ENCODE peak calls at places on chromosomes 13 and 19, in nine cellular contexts. One of them, this sample, is unnamed.
A peak's percentile ranks its signal among the peaks of the same experiment; 100 is the strongest.

GRCh38 chr19:40908981-40909380 is 26.9 kb upstream of the CYP2A7 start:
- DNase-seq in left ventricle myocardium inferior: no peak
- DNase-seq in stomach: no peak
- DNase-seq in tibial nerve: no peak
- DNase-seq in BE2C: no peak
- DNase-seq in thoracic aorta: no peak
- DNase-seq in heart left ventricle: no peak
- DNase-seq in upper lobe of right lung: no peak
- DNase-seq in endothelial cell of umbilical vein: peak; percentile 49
- DNase-seq in this sample: no peak

GRCh38 chr19:30742981-30743380 is 370.8 kb downstream of the ZNF536 start:
- DNase-seq in left ventricle myocardium inferior: no peak
- DNase-seq in stomach: no peak
- DNase-seq in tibial nerve: no peak
- DNase-seq in BE2C: no peak
- DNase-seq in thoracic aorta: no peak
- DNase-seq in heart left ventricle: no peak
- DNase-seq in upper lobe of right lung: no peak
- DNase-seq in endothelial cell of umbilical vein: no peak
- DNase-seq in this sample: no peak

GRCh38 chr19:41804327-41804726 is 7.9 kb downstream of the CEACAM3 start:
- DNase-seq in left ventricle myocardium inferior: no peak
- DNase-seq in stomach: no peak
- DNase-seq in tibial nerve: no peak
- DNase-seq in BE2C: no peak
- DNase-seq in thoracic aorta: no peak
- DNase-seq in heart left ventricle: no peak
- DNase-seq in upper lobe of right lung: no peak
- DNase-seq in endothelial cell of umbilical vein: no peak
- DNase-seq in this sample: no peak

GRCh38 chr19:28940751-28941500 is 272.0 kb downstream of the UQCRFS1 start:
- DNase-seq in left ventricle myocardium inferior: no peak
- DNase-seq in stomach: no peak
- DNase-seq in tibial nerve: no peak
- DNase-seq in BE2C: no peak
- DNase-seq in thoracic aorta: no peak
- DNase-seq in heart left ventricle: no peak
- DNase-seq in upper lobe of right lung: no peak
- DNase-seq in endothelial cell of umbilical vein: no peak
- DNase-seq in this sample: no peak

GRCh38 chr19:48633148-48634035 is 3.8 kb downstream of the DBP start:
- DNase-seq in left ventricle myocardium inferior: no peak
- DNase-seq in stomach: no peak
- DNase-seq in tibial nerve: no peak
- DNase-seq in BE2C: no peak
- DNase-seq in thoracic aorta: no peak
- DNase-seq in heart left ventricle: no peak
- DNase-seq in upper lobe of right lung: no peak
- DNase-seq in endothelial cell of umbilical vein: no peak
- DNase-seq in this sample: no peak

GRCh38 chr13:47139519-47139918 is 242.7 kb upstream of the HTR2A start:
- DNase-seq in left ventricle myocardium inferior: no peak
- DNase-seq in stomach: no peak
- DNase-seq in tibial nerve: no peak
- DNase-seq in BE2C: no peak
- DNase-seq in thoracic aorta: no peak
- DNase-seq in heart left ventricle: no peak
- DNase-seq in upper lobe of right lung: no peak
- DNase-seq in endothelial cell of umbilical vein: no peak
- DNase-seq in this sample: no peak

GRCh38 chr19:45103200-45103624 is 10.2 kb downstream of the PPP1R37 start:
- DNase-seq in left ventricle myocardium inferior: peak; percentile 29
- DNase-seq in stomach: no peak
- DNase-seq in tibial nerve: no peak
- DNase-seq in BE2C: peak; percentile 64
- DNase-seq in thoracic aorta: no peak
- DNase-seq in heart left ventricle: no peak
- DNase-seq in upper lobe of right lung: no peak
- DNase-seq in endothelial cell of umbilical vein: no peak
- DNase-seq in this sample: peak; percentile 65

GRCh38 chr13:114279770-114280169 is 1.6 kb upstream of the UPF3A start:
- DNase-seq in left ventricle myocardium inferior: no peak
- DNase-seq in stomach: no peak
- DNase-seq in tibial nerve: no peak
- DNase-seq in BE2C: no peak
- DNase-seq in thoracic aorta: no peak
- DNase-seq in heart left ventricle: no peak
- DNase-seq in upper lobe of right lung: no peak
- DNase-seq in endothelial cell of umbilical vein: no peak
- DNase-seq in this sample: no peak

GRCh38 chr19:41350735-41351338 is 2.9 kb downstream of the TGFB1 start:
- DNase-seq in left ventricle myocardium inferior: no peak
- DNase-seq in stomach: no peak
- DNase-seq in tibial nerve: no peak
- DNase-seq in BE2C: no peak
- DNase-seq in thoracic aorta: no peak
- DNase-seq in heart left ventricle: peak; percentile 35
- DNase-seq in upper lobe of right lung: no peak
- DNase-seq in endothelial cell of umbilical vein: peak; percentile 37
- DNase-seq in this sample: no peak

GRCh38 chr19:6236310-6237291 is 43.2 kb downstream of the MLLT1 start:
- DNase-seq in left ventricle myocardium inferior: peak; percentile 29
- DNase-seq in stomach: peak; percentile 99
- DNase-seq in tibial nerve: no peak
- DNase-seq in BE2C: peak; percentile 20
- DNase-seq in thoracic aorta: no peak
- DNase-seq in heart left ventricle: no peak
- DNase-seq in upper lobe of right lung: peak; percentile 96
- DNase-seq in endothelial cell of umbilical vein: peak; percentile 42
- DNase-seq in this sample: peak; percentile 93

GRCh38 chr19:14761607-14762006 is 16.8 kb downstream of the ADGRE2 start:
- DNase-seq in left ventricle myocardium inferior: no peak
- DNase-seq in stomach: no peak
- DNase-seq in tibial nerve: no peak
- DNase-seq in BE2C: no peak
- DNase-seq in thoracic aorta: no peak
- DNase-seq in heart left ventricle: no peak
- DNase-seq in upper lobe of right lung: no peak
- DNase-seq in endothelial cell of umbilical vein: no peak
- DNase-seq in this sample: no peak

GRCh38 chr13:37934339-37935191 is 65.0 kb upstream of the TRPC4 start:
- DNase-seq in left ventricle myocardium inferior: peak; percentile 41
- DNase-seq in stomach: no peak
- DNase-seq in tibial nerve: no peak
- DNase-seq in BE2C: no peak
- DNase-seq in thoracic aorta: no peak
- DNase-seq in heart left ventricle: no peak
- DNase-seq in upper lobe of right lung: no peak
- DNase-seq in endothelial cell of umbilical vein: no peak
- DNase-seq in this sample: no peak

GRCh38 chr13:42497798-42498197 is 76.2 kb upstream of the TNFSF11 start:
- DNase-seq in left ventricle myocardium inferior: no peak
- DNase-seq in stomach: no peak
- DNase-seq in tibial nerve: no peak
- DNase-seq in BE2C: no peak
- DNase-seq in thoracic aorta: no peak
- DNase-seq in heart left ventricle: no peak
- DNase-seq in upper lobe of right lung: no peak
- DNase-seq in endothelial cell of umbilical vein: peak; percentile 82
- DNase-seq in this sample: no peak

GRCh38 chr19:29467824-29468401 is 57.9 kb upstream of the VSTM2B start:
- DNase-seq in left ventricle myocardium inferior: no peak
- DNase-seq in stomach: no peak
- DNase-seq in tibial nerve: no peak
- DNase-seq in BE2C: peak; percentile 28
- DNase-seq in thoracic aorta: no peak
- DNase-seq in heart left ventricle: no peak
- DNase-seq in upper lobe of right lung: no peak
- DNase-seq in endothelial cell of umbilical vein: no peak
- DNase-seq in this sample: no peak

GRCh38 chr13:43797869-43798268 is 11.1 kb upstream of the ENOX1 start:
- DNase-seq in left ventricle myocardium inferior: no peak
- DNase-seq in stomach: no peak
- DNase-seq in tibial nerve: no peak
- DNase-seq in BE2C: no peak
- DNase-seq in thoracic aorta: no peak
- DNase-seq in heart left ventricle: no peak
- DNase-seq in upper lobe of right lung: no peak
- DNase-seq in endothelial cell of umbilical vein: no peak
- DNase-seq in this sample: no peak

GRCh38 chr13:113123226-113124150 is 889 bp downstream of the F10 start:
- DNase-seq in left ventricle myocardium inferior: no peak
- DNase-seq in stomach: no peak
- DNase-seq in tibial nerve: no peak
- DNase-seq in BE2C: no peak
- DNase-seq in thoracic aorta: no peak
- DNase-seq in heart left ventricle: no peak
- DNase-seq in upper lobe of right lung: no peak
- DNase-seq in endothelial cell of umbilical vein: no peak
- DNase-seq in this sample: peak; percentile 41
- TF ChIP-seq CTCF in left ventricle myocardium inferior: peak; percentile 23
- TF ChIP-seq CTCF in stomach: no peak
- TF ChIP-seq CTCF in tibial nerve: no peak
- TF ChIP-seq CTCF in BE2C: peak; percentile 51
- TF ChIP-seq CTCF in thoracic aorta: no peak
- TF ChIP-seq CTCF in heart left ventricle: no peak
- TF ChIP-seq CTCF in upper lobe of right lung: no peak
- TF ChIP-seq CTCF in endothelial cell of umbilical vein: peak; percentile 28
- TF ChIP-seq CTCF in this sample: no peak

GRCh38 chr13:30652746-30653145 is 35.0 kb downstream of the USPL1 start:
- DNase-seq in left ventricle myocardium inferior: no peak
- DNase-seq in stomach: no peak
- DNase-seq in tibial nerve: no peak
- DNase-seq in BE2C: no peak
- DNase-seq in thoracic aorta: no peak
- DNase-seq in heart left ventricle: no peak
- DNase-seq in upper lobe of right lung: no peak
- DNase-seq in endothelial cell of umbilical vein: no peak
- DNase-seq in this sample: no peak
- H3K36me3 ChIP-seq in left ventricle myocardium inferior: peaks cover 86% of the 10 kb centered on the region
- H3K36me3 ChIP-seq in stomach: peaks cover 83% of the 10 kb centered on the region
- H3K36me3 ChIP-seq in tibial nerve: peaks cover 2% of the 10 kb centered on the region
- H3K36me3 ChIP-seq in BE2C: peaks cover 76% of the 10 kb centered on the region
- H3K36me3 ChIP-seq in thoracic aorta: peaks cover 24% of the 10 kb centered on the region
- H3K36me3 ChIP-seq in heart left ventricle: peaks cover 100% of the 10 kb centered on the region
- H3K36me3 ChIP-seq in upper lobe of right lung: peaks cover 74% of the 10 kb centered on the region
- H3K36me3 ChIP-seq in endothelial cell of umbilical vein: peaks cover 5% of the 10 kb centered on the region
- H3K36me3 ChIP-seq in this sample: peaks cover 88% of the 10 kb centered on the region

DNA sequence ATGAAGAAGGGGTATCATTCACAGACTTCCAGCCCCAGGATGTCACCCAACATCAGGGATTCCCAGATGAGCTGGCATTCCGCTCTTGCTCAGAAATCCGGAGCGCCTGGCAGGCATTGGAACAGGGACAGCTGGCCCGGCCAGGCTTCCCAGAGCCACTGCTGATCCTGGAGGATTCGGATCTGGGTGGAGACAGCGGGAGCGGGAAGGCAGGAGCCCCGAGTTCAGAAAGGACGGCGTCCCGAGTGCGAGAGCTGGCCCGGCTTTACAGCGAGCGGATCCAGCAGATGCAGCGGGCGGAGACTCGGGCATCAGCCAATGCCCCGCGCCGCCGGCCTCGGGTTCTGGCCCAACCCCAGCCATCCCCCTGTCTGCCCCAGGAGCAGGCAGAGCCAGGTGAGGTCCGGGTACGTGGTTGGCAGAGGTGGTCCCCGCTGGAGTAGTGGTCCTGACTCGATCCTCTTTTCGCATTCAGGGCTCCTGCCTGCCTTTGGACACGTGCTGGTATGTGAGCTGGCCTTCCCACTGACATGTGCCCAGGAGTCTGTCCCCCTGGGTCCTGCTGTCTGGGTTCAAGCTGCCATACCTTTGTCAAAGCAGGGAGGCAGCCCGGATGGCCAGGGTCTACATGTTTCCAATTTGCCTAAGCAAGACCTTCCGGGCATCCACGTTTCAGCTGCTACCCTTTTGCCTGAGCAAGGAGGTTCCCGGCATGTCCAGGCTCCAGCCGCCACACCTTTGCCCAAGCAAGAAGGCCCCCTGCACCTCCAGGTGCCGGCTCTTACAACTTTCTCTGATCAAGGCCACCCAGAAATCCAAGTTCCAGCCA is 11.0 kb downstream of the PLEKHG2 start:
- DNase-seq in left ventricle myocardium inferior: peak; percentile 12
- DNase-seq in stomach: no peak
- DNase-seq in tibial nerve: no peak
- DNase-seq in BE2C: no peak
- DNase-seq in thoracic aorta: no peak
- DNase-seq in heart left ventricle: no peak
- DNase-seq in upper lobe of right lung: no peak
- DNase-seq in endothelial cell of umbilical vein: no peak
- DNase-seq in this sample: no peak
- H3K4me3 ChIP-seq in left ventricle myocardium inferior: no peak overlapping the region
- H3K4me3 ChIP-seq in stomach: no peak overlapping the region
- H3K4me3 ChIP-seq in tibial nerve: no peak overlapping the region
- H3K4me3 ChIP-seq in BE2C: no peak overlapping the region
- H3K4me3 ChIP-seq in thoracic aorta: no peak overlapping the region
- H3K4me3 ChIP-seq in heart left ventricle: no peak overlapping the region
- H3K4me3 ChIP-seq in upper lobe of right lung: no peak overlapping the region
- H3K4me3 ChIP-seq in endothelial cell of umbilical vein: no peak overlapping the region
- H3K4me3 ChIP-seq in this sample: no peak overlapping the region

GRCh38 chr13:113220877-113221276 is 11.5 kb downstream of the CUL4A start:
- DNase-seq in left ventricle myocardium inferior: peak; percentile 54
- DNase-seq in stomach: no peak
- DNase-seq in tibial nerve: no peak
- DNase-seq in BE2C: peak; percentile 60
- DNase-seq in thoracic aorta: no peak
- DNase-seq in heart left ventricle: peak; percentile 52
- DNase-seq in upper lobe of right lung: no peak
- DNase-seq in endothelial cell of umbilical vein: no peak
- DNase-seq in this sample: no peak
- TF ChIP-seq CTCF in left ventricle myocardium inferior: peak; percentile 64
- TF ChIP-seq CTCF in stomach: no peak
- TF ChIP-seq CTCF in tibial nerve: no peak
- TF ChIP-seq CTCF in BE2C: peak; percentile 63
- TF ChIP-seq CTCF in thoracic aorta: no peak
- TF ChIP-seq CTCF in heart left ventricle: peak; percentile 55
- TF ChIP-seq CTCF in upper lobe of right lung: peak; percentile 11
- TF ChIP-seq CTCF in endothelial cell of umbilical vein: peak; percentile 24
- TF ChIP-seq CTCF in this sample: no peak